ENCODE peak calls at places on chromosomes 3 and 15, in six cellular contexts. H is CD4-positive, alpha-beta T cell; P is WTC11; T is nephron progenitor cell; J is AG04450; K is cardiac fibroblast. O is an unnamed sample.
A peak's percentile ranks its signal among the peaks of the same experiment; 100 is the strongest.

GRCh38 chr3:127673191-127674098 is 693 bp downstream of the ABTB1 start:
- DNase-seq in H (peak; percentile 49), P (peak; percentile 17), T (peak; percentile 58), J (no peak), K (peak; percentile 55), O (peak; percentile 75)

GRCh38 chr15:86988075-86988474 is 908.4 kb downstream of the AGBL1 start:
- DNase-seq in H (no peak), P (no peak), T (no peak), J (no peak), K (no peak), O (no peak)

GRCh38 chr15:31400222-31400927 is 73.7 kb downstream of the KLF13 start:
- DNase-seq in H (no peak), P (no peak), T (no peak), J (no peak), K (peak; percentile 41), O (no peak)

GRCh38 chr3:176995946-176996345 is 201.3 kb downstream of the TBL1XR1 start:
- DNase-seq in H (no peak), P (no peak), T (no peak), J (no peak), K (no peak), O (no peak)

GRCh38 chr3:126424039-126424717 is 29.5 kb downstream of the CFAP100 start:
- DNase-seq in H (no peak), P (no peak), T (no peak), J (no peak), K (no peak), O (peak; percentile 50)

GRCh38 chr15:38254065-38254883 is 1.6 kb downstream of the SPRED1 start:
- DNase-seq in H (peak; percentile 15), P (no peak), T (peak; percentile 11), J (no peak), K (peak; percentile 78), O (no peak)

GRCh38 chr3:141288331-141288990 is 56.8 kb downstream of the PXYLP1 start:
- DNase-seq in H (no peak), P (no peak), T (no peak), J (no peak), K (no peak), O (no peak)

GRCh38 chr3:150059241-150059640 is 88.5 kb upstream of the PFN2 start:
- DNase-seq in H (no peak), P (no peak), T (no peak), J (no peak), K (no peak), O (no peak)

GRCh38 chr3:159711560-159712333 is 276.9 kb upstream of the IL12A start:
- DNase-seq in H (no peak), P (no peak), T (no peak), J (peak; percentile 63), K (peak; percentile 95), O (no peak)

GRCh38 chr15:94584833-94585244 is 353.5 kb downstream of the MCTP2 start:
- DNase-seq in H (peak; percentile 3), P (no peak), T (no peak), J (no peak), K (no peak), O (no peak)

GRCh38 chr3:53495518-53496501 is 1.4 kb downstream of the CACNA1D start:
- DNase-seq in H (no peak), P (peak; percentile 37), T (peak; percentile 49), J (no peak), K (no peak), O (peak; percentile 74)

GRCh38 chr3:23115171-23115877 is 87.8 kb upstream of the UBE2E2 start:
- DNase-seq in H (no peak), P (no peak), T (no peak), J (no peak), K (no peak), O (no peak)

GRCh38 chr15:42156266-42156922 is at the start of gene PLA2G4F:
- DNase-seq in H (no peak), P (no peak), T (no peak), J (no peak), K (no peak), O (no peak)

GRCh38 chr3:93988764-93989163 is 8.8 kb downstream of the ARL13B start:
- DNase-seq in H (no peak), P (no peak), T (no peak), J (no peak), K (no peak), O (no peak)

GRCh38 chr3:119497824-119498187 is 541 bp upstream of the TIMMDC1 start:
- DNase-seq in H (no peak), P (no peak), T (peak; percentile 13), J (no peak), K (peak; percentile 41), O (no peak)

GRCh38 chr15:35695002-35695401 is 149.0 kb upstream of the DPH6 start:
- DNase-seq in H (no peak), P (no peak), T (no peak), J (no peak), K (no peak), O (no peak)

GRCh38 chr3:15040844-15041243 is 24.3 kb downstream of the MRPS25 start:
- DNase-seq in H (no peak), P (no peak), T (no peak), J (no peak), K (peak; percentile 23), O (no peak)

GRCh38 chr3:16478516-16478915 is 35.0 kb downstream of the RFTN1 start:
- DNase-seq in H (no peak), P (no peak), T (no peak), J (peak; percentile 61), K (peak; percentile 92), O (no peak)

GRCh38 chr3:34678580-34678979 is 880.1 kb downstream of the PDCD6IP start:
- DNase-seq in H (no peak), P (no peak), T (no peak), J (no peak), K (no peak), O (no peak)

GRCh38 chr3:113222412-113223086 is 11.2 kb downstream of the BOC start:
- DNase-seq in H (no peak), P (no peak), T (no peak), J (no peak), K (no peak), O (no peak)

GRCh38 chr3:20240154-20240883 is 54.3 kb upstream of the SGO1 start:
- DNase-seq in H (no peak), P (no peak), T (no peak), J (no peak), K (no peak), O (no peak)

GRCh38 chr3:52195823-52196331 is 2.1 kb upstream of the ALAS1 start:
- DNase-seq in H (no peak), P (no peak), T (no peak), J (no peak), K (peak; percentile 81), O (no peak)

GRCh38 chr15:80550219-80550909 is 144.7 kb upstream of the ABHD17C start:
- DNase-seq in H (no peak), P (no peak), T (no peak), J (peak; percentile 88), K (peak; percentile 95), O (no peak)

GRCh38 chr3:188482929-188483328 is 329.0 kb downstream of the LPP start:
- DNase-seq in H (no peak), P (no peak), T (no peak), J (no peak), K (no peak), O (no peak)
- TF ChIP-seq CTCF in H (no peak), P (no peak), T (no peak), J (no peak), K (no peak), O (no peak)

DNA sequence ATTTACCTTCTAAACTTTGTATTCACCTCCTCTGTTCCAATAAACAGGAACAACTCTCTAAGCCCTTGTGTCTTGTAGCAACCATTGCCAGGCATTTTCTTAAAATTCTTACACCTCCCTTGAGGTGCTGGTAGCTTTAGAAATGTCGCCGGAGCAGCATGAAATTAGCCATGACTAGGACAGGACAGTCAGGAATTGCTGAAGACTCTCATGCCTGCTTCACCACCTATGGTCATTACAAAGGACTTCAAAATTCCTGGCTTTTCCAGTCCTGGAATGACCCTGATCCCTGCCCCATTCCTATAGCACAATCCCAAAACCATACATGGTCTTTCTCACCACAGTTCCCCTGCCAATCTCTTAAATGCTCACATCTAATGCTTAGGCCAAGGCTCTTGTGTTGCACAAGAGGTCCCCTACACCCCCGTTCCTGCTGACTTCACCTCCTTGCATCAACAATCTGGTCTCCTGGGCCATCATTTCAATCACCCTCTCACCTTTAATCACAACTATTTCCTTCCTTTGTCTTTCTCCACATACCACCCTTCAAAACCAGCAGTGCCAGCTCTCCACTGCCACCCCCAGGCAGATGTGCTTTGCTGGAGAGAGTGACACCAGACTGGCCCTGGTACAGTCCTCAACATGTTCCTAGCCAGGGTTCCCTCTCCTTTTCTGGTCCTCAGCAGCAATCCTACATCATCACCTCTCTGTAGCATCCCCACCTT is 113.2 kb upstream of the TJP1 start:
- DNase-seq in H (no peak), P (peak; percentile 52), T (no peak), J (no peak), K (no peak), O (peak; percentile 20)
- TF ChIP-seq CTCF in H (no peak), P (no peak), T (no peak), J (peak; percentile 10), K (peak; percentile 12), O (no peak)

GRCh38 chr3:8204846-8205624 is 296.6 kb upstream of the LMCD1 start:
- DNase-seq in H (no peak), P (no peak), T (no peak), J (no peak), K (peak; percentile 18), O (no peak)
- TF ChIP-seq CTCF in H (no peak), P (no peak), T (no peak), J (no peak), K (no peak), O (no peak)

DNA sequence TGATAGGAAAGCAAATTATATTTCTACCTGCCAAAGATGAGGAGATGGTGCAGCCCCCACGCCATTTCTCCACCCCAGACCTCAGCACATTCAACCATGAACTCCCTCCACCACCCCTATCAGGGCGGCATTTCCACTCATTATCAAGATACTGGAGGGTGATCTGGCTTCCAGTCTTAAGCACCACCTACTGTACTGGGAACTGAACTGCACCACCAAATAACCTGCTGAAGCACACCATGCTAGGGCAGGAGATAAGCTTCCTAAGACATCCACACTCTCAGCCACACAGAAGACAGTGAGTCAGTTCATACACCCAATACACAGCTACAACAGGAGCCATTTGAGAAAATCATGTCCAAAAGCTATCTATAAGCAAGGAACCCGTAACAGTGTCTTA is 98.8 kb downstream of the FGF7 start:
- DNase-seq in H (no peak), P (no peak), T (no peak), J (no peak), K (peak; percentile 48), O (no peak)
- TF ChIP-seq CTCF in H (no peak), P (no peak), T (no peak), J (peak; percentile 23), K (peak; percentile 53), O (no peak)

GRCh38 chr15:57861805-57862586 is 155.5 kb downstream of the POLR2M start:
- DNase-seq in H (no peak), P (no peak), T (no peak), J (peak; percentile 10), K (peak; percentile 85), O (no peak)

GRCh38 chr15:57866149-57866736 is 159.7 kb downstream of the POLR2M start:
- DNase-seq in H (peak; percentile 39), P (peak; percentile 82), T (peak; percentile 53), J (no peak), K (peak; percentile 77), O (no peak)

GRCh38 chr15:57867970-57868791 is 161.7 kb downstream of the POLR2M start:
- DNase-seq in H (no peak), P (no peak), T (no peak), J (no peak), K (no peak), O (no peak)

GRCh38 chr15:57862761-57863160 is 156.2 kb downstream of the POLR2M start:
- DNase-seq in H (no peak), P (no peak), T (no peak), J (no peak), K (no peak), O (no peak)

GRCh38 chr15:57865294-57865693 is 158.8 kb downstream of the POLR2M start:
- DNase-seq in H (no peak), P (peak; percentile 38), T (no peak), J (no peak), K (peak; percentile 28), O (no peak)
- TF ChIP-seq CTCF in H (no peak), P (peak; percentile 73), T (peak; percentile 13), J (peak; percentile 31), K (peak; percentile 69), O (peak; percentile 63)